ENCODE peak calls at places on chromosome 3, in ten cellular contexts. B is stimulated activated CD4-positive, alpha-beta T cell treated with anti-CD3 and anti-CD28 coated beads, Interleukin-15, amount 100 ng/mL, for 1 hour; A is NCI-H510A treated with DMSO at 0.1 percent for 48 hours; T is GM13977; O is hepatocyte; V is effector memory CD4-positive, alpha-beta T cell; K is nucleus accumbens; N is A172; E is CD8-positive, alpha-beta memory T cell; S is RWPE1. W is an unnamed sample.

GRCh38 chr3:183369626-183370025 is 58.8 kb downstream of the MCF2L2 start:
- DNase-seq in B (no peak), A (no peak), T (no peak), O (no peak), V (no peak), K (no peak), N (no peak), E (no peak), S (no peak), W (no peak)

GRCh38 chr3:69541059-69541471 is 155.2 kb upstream of the FRMD4B start:
- DNase-seq in B (no peak), A (no peak), T (peak; percentile 21), O (peak; percentile 31), V (no peak), K (peak; percentile 29), N (no peak), E (no peak), S (peak; percentile 85), W (peak; percentile 19)

GRCh38 chr3:71537211-71537611 is 46.3 kb downstream of the FOXP1 start:
- DNase-seq in B (no peak), A (no peak), T (no peak), O (peak; percentile 62), V (no peak), K (no peak), N (peak; percentile 95), E (no peak), S (peak; percentile 87), W (no peak)

GRCh38 chr3:174614046-174614445 is 245.1 kb upstream of the NAALADL2 start:
- DNase-seq in B (no peak), A (no peak), T (no peak), O (peak; percentile 5), V (no peak), K (no peak), N (no peak), E (no peak), S (no peak), W (no peak)

GRCh38 chr3:23668430-23668904 is 137.3 kb upstream of the UBE2E1 start:
- DNase-seq in B (no peak), A (no peak), T (no peak), O (peak; percentile 55), V (no peak), K (no peak), N (peak; percentile 97), E (no peak), S (peak; percentile 62), W (no peak)

GRCh38 chr3:194095464-194095863 is 40.5 kb upstream of the HES1 start:
- DNase-seq in B (no peak), A (peak; percentile 42), T (no peak), O (no peak), V (no peak), K (no peak), N (no peak), E (no peak), S (no peak), W (peak; percentile 58)

GRCh38 chr3:68007621-68008226 is 353.3 kb upstream of the SUCLG2 start:
- DNase-seq in B (no peak), A (peak; percentile 56), T (no peak), O (peak; percentile 32), V (peak; percentile 2), K (peak; percentile 1), N (no peak), E (peak; percentile 57), S (no peak), W (peak; percentile 9)

GRCh38 chr3:54850484-54851003 is 77.3 kb downstream of the LRTM1 start:
- DNase-seq in B (no peak), A (no peak), T (no peak), O (no peak), V (no peak), K (no peak), N (no peak), E (no peak), S (no peak), W (no peak)

GRCh38 chr3:111570404-111571030 is 24.6 kb downstream of the ZBED2 start:
- DNase-seq in B (no peak), A (no peak), T (no peak), O (no peak), V (no peak), K (no peak), N (no peak), E (no peak), S (no peak), W (no peak)

GRCh38 chr3:140720242-140720641 is 42.4 kb downstream of the TRIM42 start:
- DNase-seq in B (no peak), A (no peak), T (no peak), O (peak; percentile 48), V (no peak), K (no peak), N (no peak), E (no peak), S (no peak), W (no peak)

GRCh38 chr3:58994746-58995330 is 55.0 kb downstream of the CFAP20DC start:
- DNase-seq in B (no peak), A (peak; percentile 58), T (peak; percentile 57), O (peak; percentile 81), V (no peak), K (no peak), N (peak; percentile 53), E (peak; percentile 21), S (peak; percentile 46), W (peak; percentile 23)

GRCh38 chr3:189157232-189158007 is 14.4 kb upstream of the TPRG1 start:
- DNase-seq in B (no peak), A (no peak), T (no peak), O (no peak), V (no peak), K (no peak), N (no peak), E (no peak), S (no peak), W (no peak)

W was measured in head of caudate nucleus.